ENCODE peak calls at places on chromosomes 5 and 9, in seven cellular contexts. B is IMR-90, H is K562, J is SK-N-SH, W is fibroblast of lung, F is neural progenitor cell, X is mammary epithelial cell. P is an unnamed sample.

GRCh38 chr9:3436629-3437028 is 89.2 kb downstream of the RFX3 start:
- DNase-seq in W (peak), B (peak), J (no peak), H (no peak), X (no peak), F (no peak), P (peak)

GRCh38 chr5:129135633-129136032 is 41.1 kb downstream of the ISOC1 start:
- DNase-seq in F (peak), W (no peak), J (no peak), X (no peak), H (no peak), B (no peak), P (no peak)

GRCh38 chr9:115492869-115493268 is 374.9 kb upstream of the TNC start:
- DNase-seq in H (no peak), W (no peak), B (no peak), F (no peak), X (no peak), J (no peak), P (no peak)

GRCh38 chr9:137139468-137140150 is 655 bp downstream of the GRIN1 start:
- DNase-seq in X (no peak), J (no peak), F (no peak), H (no peak), B (no peak), W (no peak), P (no peak)

GRCh38 chr5:39440964-39441363 is 16.2 kb upstream of the DAB2 start:
- DNase-seq in B (no peak), F (no peak), X (no peak), W (no peak), H (no peak), J (no peak), P (peak)

GRCh38 chr9:81772144-81772543 is 82.8 kb upstream of the TLE1 start:
- DNase-seq in W (peak), F (no peak), B (peak), X (no peak), J (no peak), H (no peak), P (no peak)

GRCh38 chr9:104977580-104977979 is 49.6 kb upstream of the ABCA1 start:
- DNase-seq in H (no peak), F (no peak), J (no peak), X (peak), B (no peak), W (no peak), P (no peak)

GRCh38 chr9:123091459-123091858 is 58.0 kb downstream of the GPR21 start:
- DNase-seq in W (no peak), H (no peak), X (no peak), B (no peak), F (no peak), J (no peak), P (no peak)

GRCh38 chr5:109859537-109859936 is 169.8 kb downstream of the MAN2A1 start:
- DNase-seq in B (peak), X (no peak), H (no peak), F (no peak), W (no peak), J (no peak), P (peak)

GRCh38 chr5:543755-544674 is 19.8 kb upstream of the SLC9A3 start:
- DNase-seq in J (no peak), F (no peak), B (no peak), H (no peak), W (no peak), X (no peak), P (no peak)

GRCh38 chr5:98775962-98776687 is 2.7 kb downstream of the RGMB start:
- DNase-seq in B (peak), X (peak), J (no peak), H (no peak), F (no peak), W (peak), P (peak)

GRCh38 chr5:168443950-168444700 is 42.1 kb upstream of the RARS1 start:
- DNase-seq in X (no peak), W (peak), F (no peak), B (peak), J (no peak), H (no peak), P (peak)

GRCh38 chr5:36606437-36607113 is at the start of gene SLC1A3:
- DNase-seq in H (no peak), B (peak), X (peak), W (peak), J (no peak), F (peak), P (peak)

GRCh38 chr9:134778156-134778555 is 102.5 kb upstream of the FCN2 start:
- DNase-seq in H (no peak), J (no peak), F (no peak), X (no peak), B (peak), W (peak), P (no peak)

GRCh38 chr9:5441043-5441442 is 3.3 kb upstream of the PLGRKT start:
- DNase-seq in J (no peak), X (peak), B (peak), F (no peak), H (no peak), W (peak), P (peak)

GRCh38 chr5:65418661-65419060 is 63.1 kb downstream of the ADAMTS6 start:
- DNase-seq in F (no peak), X (peak), J (no peak), H (no peak), B (peak), W (peak), P (peak)

GRCh38 chr9:112624711-112625707 is 92.9 kb downstream of the INIP start:
- DNase-seq in B (peak), J (no peak), X (no peak), F (no peak), W (peak), H (no peak), P (peak)

GRCh38 chr5:91419571-91420537 is 36.7 kb upstream of the ARRDC3 start:
- DNase-seq in X (peak), B (peak), F (peak), W (peak), H (peak), J (peak), P (peak)

GRCh38 chr5:143401846-143402463 is 1.5 kb downstream of the NR3C1 start:
- DNase-seq in B (peak), W (no peak), J (no peak), F (no peak), X (peak), H (peak), P (peak)

GRCh38 chr9:37938121-37938906 is 34.4 kb upstream of the SLC25A51 start:
- DNase-seq in J (peak), B (peak), F (peak), W (peak), H (peak), X (peak), P (peak)

GRCh38 chr5:119049824-119050449 is 20.9 kb upstream of the DMXL1 start:
- DNase-seq in W (peak), B (peak), F (no peak), J (no peak), X (peak), H (no peak), P (peak)

GRCh38 chr5:1323803-1324173 is 21.1 kb downstream of the CLPTM1L start:
- DNase-seq in F (no peak), W (no peak), H (no peak), X (no peak), B (no peak), J (no peak), P (no peak)

GRCh38 chr9:78678901-78679300 is 382.0 kb downstream of the PSAT1 start:
- DNase-seq in J (no peak), F (no peak), X (no peak), H (no peak), B (no peak), W (no peak), P (no peak)

GRCh38 chr5:148976569-148977321 is 86.1 kb downstream of the SH3TC2 start:
- DNase-seq in F (peak), H (no peak), X (no peak), W (peak), J (no peak), B (peak), P (peak)

GRCh38 chr9:38067611-38067891 is 1.5 kb downstream of the SHB start:
- DNase-seq in X (no peak), J (peak), B (no peak), W (no peak), H (no peak), F (peak), P (peak)

GRCh38 chr9:19119241-19119640 is 8.1 kb downstream of the PLIN2 start:
- DNase-seq in W (no peak), F (no peak), J (no peak), B (no peak), H (no peak), X (no peak), P (no peak)

GRCh38 chr9:7129391-7129790 is 371.6 kb downstream of the KDM4C start:
- DNase-seq in J (no peak), F (no peak), B (no peak), X (peak), H (no peak), W (peak), P (no peak)

GRCh38 chr5:90909091-90909503 is 350.5 kb downstream of the ADGRV1 start:
- DNase-seq in F (no peak), B (peak), J (no peak), X (no peak), H (no peak), W (peak), P (no peak)

GRCh38 chr9:131579789-131580211 is 34.5 kb downstream of the PRRT1B start:
- DNase-seq in B (no peak), J (no peak), F (no peak), H (no peak), X (no peak), W (no peak), P (no peak)

GRCh38 chr9:99592834-99593584 is 228.7 kb upstream of the NR4A3 start:
- DNase-seq in X (no peak), H (no peak), J (no peak), F (no peak), W (no peak), B (no peak), P (no peak)

GRCh38 chr5:1048861-1049838 is 40.5 kb downstream of the NKD2 start:
- DNase-seq in H (no peak), F (no peak), J (peak), B (no peak), W (no peak), X (no peak), P (no peak)

GRCh38 chr9:135815433-135816178 is 91.7 kb downstream of the CAMSAP1 start:
- DNase-seq in F (no peak), J (no peak), X (no peak), W (no peak), B (no peak), H (no peak), P (no peak)

DNA sequence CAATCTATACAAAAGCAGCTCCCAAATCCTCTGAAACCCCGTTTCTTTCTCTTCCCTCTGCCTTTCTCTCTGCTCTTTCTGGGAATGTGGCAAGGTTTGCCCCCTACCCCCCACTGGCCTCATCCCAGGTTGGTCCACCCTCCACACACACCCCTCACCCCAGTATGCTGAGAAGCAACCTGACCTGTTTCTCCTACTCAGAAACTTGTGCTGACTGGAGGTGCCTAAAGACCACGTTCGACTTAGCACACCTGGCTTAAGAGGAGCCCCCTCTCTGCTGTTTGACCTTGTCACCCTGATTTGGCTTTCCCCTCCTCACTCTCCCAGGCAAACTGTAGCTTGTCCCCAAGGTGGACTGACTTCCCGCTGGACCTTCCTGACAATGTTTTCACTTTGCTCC is 1.1 kb upstream of the SEPTIN8 start:
- DNase-seq in W (no peak), H (no peak), X (no peak), J (no peak), B (no peak), F (no peak), P (no peak)
- H2AFZ ChIP-seq in W (peak), H (peak), X (peak), J (peak), B (peak), F (peak), P (peak)

DNA sequence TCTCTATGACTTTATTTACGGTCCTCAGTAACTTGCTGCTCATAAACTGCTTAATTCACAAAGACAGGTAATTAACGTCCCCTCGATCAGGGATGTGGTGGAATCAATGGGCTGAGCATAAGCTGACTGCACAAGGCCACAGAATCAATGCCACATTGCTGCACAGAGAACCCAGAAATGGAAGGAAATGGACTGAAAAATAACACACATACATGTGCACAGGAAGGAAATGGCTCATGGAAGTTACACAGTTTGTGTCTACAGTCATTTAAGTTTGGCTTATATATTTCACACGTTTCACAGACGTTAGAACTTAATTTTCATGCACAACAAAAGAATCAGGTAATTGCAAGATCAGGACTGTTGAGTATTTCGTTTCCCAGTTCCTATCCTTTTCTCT is 118.3 kb upstream of the KLF9 start:
- DNase-seq in F (no peak), J (no peak), W (no peak), B (no peak), X (no peak), H (no peak), P (no peak)
- H2AFZ ChIP-seq in F (no peak), J (no peak), W (no peak), B (no peak), X (no peak), H (no peak), P (no peak)

GRCh38 chr5:140965905-140966292 is 377 bp upstream of the PCDHAC2 start:
- DNase-seq in W (no peak), B (no peak), X (no peak), F (no peak), H (no peak), J (no peak), P (no peak)
- H2AFZ ChIP-seq in W (peak), B (no peak), X (peak), F (peak), H (no peak), J (peak), P (peak)

GRCh38 chr5:78816143-78816765 is 167.7 kb upstream of the LHFPL2 start:
- DNase-seq in W (peak), B (peak), F (no peak), H (no peak), X (no peak), J (no peak), P (no peak)
- H2AFZ ChIP-seq in W (no peak), B (no peak), F (no peak), H (no peak), X (no peak), J (no peak), P (no peak)

DNA sequence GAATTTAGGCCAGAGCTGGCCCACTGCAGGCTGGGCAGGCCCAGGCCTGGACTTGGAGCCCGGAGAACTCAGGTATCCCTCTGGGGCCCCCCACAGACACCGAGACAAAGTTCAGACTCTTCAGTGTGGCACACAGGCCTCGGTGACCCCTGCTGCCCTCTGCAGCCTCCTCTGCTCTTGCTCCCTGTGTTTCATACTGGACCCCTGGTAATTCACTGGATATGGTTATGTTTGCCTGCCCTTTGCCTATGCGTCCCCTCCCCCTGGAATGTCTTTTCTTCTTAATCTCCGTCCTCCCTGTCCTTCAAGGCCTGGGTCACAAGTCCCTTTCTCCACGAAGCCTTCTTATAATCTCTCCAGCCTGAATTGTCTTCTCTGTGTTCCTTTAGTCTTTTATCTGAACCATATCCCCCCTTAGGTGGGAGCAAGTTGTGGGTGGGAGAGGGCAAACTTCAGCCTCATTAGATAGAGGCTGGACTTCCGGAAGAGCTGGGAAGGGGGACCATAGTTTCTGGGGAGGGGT is 30.1 kb downstream of the GSN start:
- DNase-seq in J (no peak), X (no peak), F (peak), W (no peak), H (no peak), B (no peak), P (no peak)
- H2AFZ ChIP-seq in J (no peak), X (no peak), F (no peak), W (no peak), H (peak), B (no peak), P (no peak)

GRCh38 chr9:103533318-103533717 is 538.2 kb downstream of the CYLC2 start:
- DNase-seq in H (no peak), W (no peak), J (no peak), X (no peak), F (no peak), B (no peak), P (no peak)

GRCh38 chr9:103530934-103531333 is 535.8 kb downstream of the CYLC2 start:
- DNase-seq in F (peak), J (no peak), W (no peak), B (no peak), H (no peak), X (no peak), P (no peak)
- H2AFZ ChIP-seq in F (no peak), J (no peak), W (no peak), B (no peak), H (no peak), X (no peak), P (no peak)

GRCh38 chr9:72585737-72586136 is 64.3 kb downstream of the TMC1 start:
- DNase-seq in B (peak), X (peak), F (no peak), J (no peak), H (no peak), W (peak), P (peak)

GRCh38 chr9:72586388-72587160 is 65.2 kb downstream of the TMC1 start:
- DNase-seq in H (no peak), B (peak), J (no peak), F (no peak), X (peak), W (peak), P (peak)

GRCh38 chr9:72588336-72588735 is 66.9 kb downstream of the TMC1 start:
- DNase-seq in X (no peak), W (peak), J (no peak), F (no peak), H (no peak), B (peak), P (peak)

GRCh38 chr9:72592501-72593403 is 71.3 kb downstream of the TMC1 start:
- DNase-seq in F (peak), X (peak), B (peak), H (peak), J (peak), W (peak), P (peak)

DNA sequence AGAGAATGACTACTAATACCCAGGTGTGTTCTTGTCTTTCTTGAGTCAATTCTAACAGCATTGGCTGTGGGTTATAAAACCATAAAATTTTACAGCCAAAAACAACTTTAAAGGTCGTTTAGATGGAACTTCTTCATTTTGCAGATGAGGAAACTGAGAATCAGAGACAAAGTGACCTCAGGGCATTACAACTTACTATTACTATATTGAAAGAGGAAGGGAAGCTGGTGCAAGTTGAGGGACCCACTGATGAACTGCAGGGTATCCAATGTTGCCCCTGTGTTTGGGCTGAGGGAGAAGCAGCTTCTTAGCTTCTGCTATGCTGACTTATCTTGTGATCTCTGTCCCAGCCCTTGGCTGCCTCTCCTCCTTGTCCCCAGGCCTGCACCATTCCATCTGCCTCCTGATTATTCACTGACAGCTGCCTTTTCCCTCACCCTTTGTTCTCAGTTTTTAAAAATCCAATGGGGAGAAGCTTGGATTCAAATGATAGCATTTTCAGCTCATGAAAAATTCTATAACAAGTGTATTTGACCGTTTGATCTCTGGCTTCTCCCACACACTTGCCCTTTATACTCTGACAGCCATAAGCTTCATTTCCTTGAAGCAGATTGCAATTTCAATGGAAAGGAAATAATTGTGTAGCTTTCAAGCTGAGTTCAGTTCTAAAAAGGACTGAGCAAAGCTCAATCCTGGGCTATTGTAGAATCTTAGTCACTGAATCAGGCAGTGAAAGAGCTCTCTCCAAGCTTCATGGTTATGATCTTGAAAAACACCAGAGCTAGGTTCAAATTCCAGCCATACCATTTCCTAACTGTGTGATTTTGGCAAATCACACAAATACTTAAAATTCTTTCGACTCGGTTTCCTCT is 68.5 kb downstream of the TMC1 start:
- DNase-seq in W (peak), X (no peak), H (no peak), F (peak), J (no peak), B (peak), P (peak)
- H2AFZ ChIP-seq in W (no peak), X (no peak), H (peak), F (peak), J (no peak), B (no peak), P (peak)

DNA sequence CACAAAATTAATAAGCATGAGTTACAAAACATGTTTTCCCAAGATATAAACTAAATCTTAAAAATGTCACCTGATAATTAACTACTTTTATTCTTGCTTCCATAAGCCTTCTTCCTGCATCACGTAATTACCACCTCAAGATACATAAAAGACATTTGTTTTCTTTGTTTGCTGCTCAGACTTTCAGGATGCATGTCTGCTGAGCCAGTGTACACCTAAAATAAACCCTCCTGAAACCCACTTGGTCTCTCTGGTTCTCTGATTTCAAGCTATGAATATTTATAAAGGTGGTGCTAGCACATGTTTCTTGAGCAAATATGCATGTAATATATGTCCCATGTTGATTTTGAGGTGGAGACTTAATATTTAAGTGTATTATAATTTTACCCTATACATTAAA is 1627.7 kb upstream of the CDH9 start:
- DNase-seq in W (no peak), H (no peak), X (no peak), J (no peak), B (no peak), F (no peak), P (no peak)
- H2AFZ ChIP-seq in W (no peak), H (no peak), X (no peak), J (no peak), B (no peak), F (no peak), P (no peak)

DNA sequence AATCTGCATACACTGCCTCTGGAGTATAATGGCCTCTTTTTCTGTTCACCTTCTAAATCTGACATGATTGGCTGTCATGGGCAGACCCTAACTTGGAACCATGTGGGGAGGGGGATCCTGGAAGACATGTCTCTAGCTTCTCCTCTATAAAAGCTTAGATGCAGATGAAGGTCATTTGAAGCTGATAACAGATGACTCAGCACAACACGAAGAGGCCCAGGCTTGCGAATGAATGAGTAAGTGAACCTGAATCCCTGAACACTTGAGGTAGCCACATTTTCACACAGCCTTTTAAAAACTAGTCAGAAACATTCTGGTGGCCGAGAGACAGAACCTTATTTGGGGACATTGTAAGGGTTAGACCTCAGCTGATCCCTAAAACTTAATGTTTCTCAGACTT is 282.6 kb downstream of the ELAVL2 start:
- DNase-seq in W (peak), B (no peak), H (no peak), F (no peak), X (peak), J (no peak), P (no peak)
- H2AFZ ChIP-seq in W (no peak), B (no peak), H (no peak), F (peak), X (no peak), J (no peak), P (no peak)